ENCODE peak calls at places on chromosomes 3 and 15, in seven cellular contexts. U is transverse colon, Q is HCT116, C is BE2C, T is cardiac muscle cell, F is suprapubic skin, J is uterus. X is an unnamed sample. For H3K27me3, the result is how much of the 10 kb centered on the place peaks cover.

GRCh38 chr3:106305882-106306445 is 437.2 kb upstream of the CBLB start:
- DNase-seq in T (peak), C (no peak), U (no peak), F (no peak), Q (no peak), J (no peak), X (no peak)

GRCh38 chr3:130374908-130375307 is 29.4 kb downstream of the COL6A5 start:
- DNase-seq in Q (no peak), C (no peak), U (no peak), T (no peak), J (no peak), F (no peak), X (no peak)

GRCh38 chr3:50260027-50260941 is 8.7 kb upstream of the SEMA3B start:
- DNase-seq in T (peak), C (peak), U (peak), Q (no peak), F (peak), J (peak), X (no peak)

GRCh38 chr3:8474991-8475390 is 26.6 kb upstream of the LMCD1 start:
- DNase-seq in U (no peak), T (no peak), J (no peak), C (no peak), F (no peak), Q (no peak), X (no peak)

GRCh38 chr3:144763878-144764454 is 792.3 kb downstream of the DIPK2A start:
- DNase-seq in F (no peak), Q (no peak), J (no peak), T (no peak), C (no peak), U (no peak), X (no peak)

GRCh38 chr3:155744626-155745324 is at the start of gene PLCH1:
- DNase-seq in Q (peak), T (peak), C (peak), J (peak), F (peak), U (peak), X (no peak)

GRCh38 chr3:172065967-172066762 is 26.8 kb downstream of the FNDC3B start:
- DNase-seq in C (no peak), T (peak), J (no peak), F (no peak), U (no peak), Q (no peak), X (peak)

GRCh38 chr3:189100866-189101265 is 70.9 kb upstream of the TPRG1 start:
- DNase-seq in U (no peak), J (no peak), T (no peak), Q (no peak), F (no peak), C (no peak), X (no peak)

GRCh38 chr15:47750030-47750739 is 32.9 kb downstream of the SEMA6D start:
- DNase-seq in Q (no peak), U (no peak), J (no peak), F (no peak), C (no peak), T (peak), X (peak)

GRCh38 chr15:40306908-40307307 is 827 bp downstream of the PLCB2 start:
- DNase-seq in C (no peak), Q (no peak), J (no peak), U (no peak), F (no peak), T (no peak), X (no peak)

GRCh38 chr3:35965908-35966307 is 326.6 kb downstream of the ARPP21 start:
- DNase-seq in Q (no peak), F (no peak), T (peak), C (no peak), J (no peak), U (no peak), X (no peak)

GRCh38 chr3:50192689-50193141 is 1.3 kb downstream of the GNAT1 start:
- DNase-seq in U (peak), C (peak), Q (peak), T (peak), J (peak), F (no peak), X (no peak)

GRCh38 chr15:69666441-69666882 is 213.8 kb downstream of the RPLP1 start:
- DNase-seq in C (no peak), J (no peak), F (no peak), T (peak), Q (no peak), U (peak), X (no peak)

GRCh38 chr3:89434621-89435380 is 327.4 kb downstream of the EPHA3 start:
- DNase-seq in F (no peak), U (no peak), T (peak), J (no peak), Q (no peak), C (no peak), X (no peak)

GRCh38 chr3:142165194-142165593 is 15.8 kb upstream of the TFDP2 start:
- DNase-seq in U (no peak), F (no peak), Q (no peak), T (no peak), J (no peak), C (no peak), X (no peak)

GRCh38 chr3:181250714-181251113 is 261.2 kb upstream of the DNAJC19 start:
- DNase-seq in U (no peak), J (no peak), F (no peak), T (no peak), Q (no peak), C (no peak), X (no peak)

GRCh38 chr15:69466733-69467132 is 14.1 kb downstream of the RPLP1 start:
- DNase-seq in C (no peak), J (no peak), F (no peak), Q (no peak), T (no peak), U (no peak), X (no peak)

GRCh38 chr3:105526349-105527111 is 159.8 kb downstream of the ALCAM start:
- DNase-seq in U (no peak), F (no peak), J (no peak), T (no peak), Q (no peak), C (no peak), X (no peak)

GRCh38 chr3:18135083-18135814 is 289.9 kb downstream of the SATB1 start:
- DNase-seq in F (no peak), J (no peak), C (no peak), T (peak), Q (no peak), U (no peak), X (no peak)

GRCh38 chr15:57890351-57890750 is 175.2 kb downstream of the ALDH1A2 start:
- DNase-seq in F (no peak), T (peak), Q (no peak), U (no peak), C (no peak), J (no peak), X (no peak)

GRCh38 chr3:88188436-88188835 is 38.7 kb downstream of the C3orf38 start:
- DNase-seq in Q (no peak), J (no peak), C (no peak), U (no peak), T (peak), F (no peak), X (no peak)

GRCh38 chr3:152942366-152942765 is 107.4 kb downstream of the P2RY1 start:
- DNase-seq in T (no peak), C (no peak), U (no peak), J (no peak), F (no peak), Q (no peak), X (no peak)

GRCh38 chr15:80183886-80184285 is 31.1 kb downstream of the FAH start:
- DNase-seq in C (no peak), F (no peak), J (no peak), U (no peak), T (no peak), Q (no peak), X (no peak)

GRCh38 chr15:80185152-80185551 is 32.4 kb downstream of the FAH start:
- DNase-seq in Q (no peak), F (no peak), J (no peak), C (no peak), T (no peak), U (no peak), X (no peak)

GRCh38 chr15:80182611-80183210 is 29.9 kb downstream of the FAH start:
- DNase-seq in F (no peak), J (no peak), Q (no peak), C (no peak), U (no peak), T (peak), X (no peak)

GRCh38 chr15:80180986-80181385 is 28.2 kb downstream of the FAH start:
- DNase-seq in Q (no peak), U (no peak), C (no peak), J (no peak), F (no peak), T (no peak), X (no peak)

DNA sequence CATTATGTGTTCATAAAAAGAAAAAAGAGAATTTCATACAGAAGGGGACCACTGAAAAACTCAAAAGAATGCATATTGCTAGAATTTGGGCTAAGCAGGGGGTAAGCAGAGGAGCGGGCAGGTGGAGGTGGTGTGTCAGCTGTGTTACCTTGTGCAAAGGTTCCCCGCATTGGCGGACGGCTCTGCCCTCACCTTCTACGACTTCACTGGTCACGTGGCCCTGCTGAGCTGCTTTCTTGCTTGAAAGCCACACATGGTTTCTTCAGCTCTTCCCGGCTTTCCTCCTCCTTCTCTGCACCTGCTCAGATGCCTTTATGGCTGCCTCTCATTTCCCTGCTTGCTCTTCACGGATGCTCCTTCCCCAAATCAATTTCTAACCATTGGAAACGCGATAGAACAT is 30.5 kb downstream of the FAH start:
- DNase-seq in T (no peak), F (no peak), Q (no peak), J (no peak), C (no peak), U (no peak), X (no peak)
- H3K27me3 ChIP-seq in T (under half), F (under half), Q (under half), J (under half), C (under half), U (under half), X (under half)

GRCh38 chr15:90212221-90213079 is 11.3 kb downstream of the SEMA4B start:
- DNase-seq in F (no peak), C (no peak), T (no peak), U (peak), Q (no peak), J (no peak), X (no peak)
- H3K4me3 ChIP-seq in F (no peak), C (no peak), T (no peak), U (no peak), Q (peak), J (no peak), X (no peak)

GRCh38 chr15:73756947-73757513 is 3.9 kb upstream of the INSYN1 start:
- DNase-seq in U (no peak), F (no peak), J (no peak), Q (no peak), T (no peak), C (no peak), X (no peak)

GRCh38 chr15:73755481-73755880 is 2.3 kb upstream of the INSYN1 start:
- DNase-seq in J (no peak), F (no peak), C (peak), U (no peak), Q (no peak), T (no peak), X (no peak)

GRCh38 chr15:73756390-73756789 is 3.2 kb upstream of the INSYN1 start:
- DNase-seq in T (no peak), J (no peak), C (no peak), F (no peak), U (no peak), Q (no peak), X (no peak)

GRCh38 chr15:73754461-73754860 is 1.3 kb upstream of the INSYN1 start:
- DNase-seq in T (no peak), F (no peak), U (no peak), J (no peak), C (no peak), Q (no peak), X (no peak)

GRCh38 chr15:73755946-73756345 is 2.8 kb upstream of the INSYN1 start:
- DNase-seq in T (no peak), F (no peak), U (no peak), J (no peak), Q (no peak), C (no peak), X (no peak)
- H3K27me3 ChIP-seq in T (under half), F (under half), U (half or more), J (under half), Q (under half), C (under half), X (under half)

GRCh38 chr3:51954713-51955112 is 468 bp upstream of the GPR62 start:
- DNase-seq in C (no peak), J (no peak), T (no peak), Q (no peak), F (no peak), U (no peak), X (no peak)

GRCh38 chr3:51957520-51958205 is 2.5 kb downstream of the GPR62 start:
- DNase-seq in Q (no peak), U (no peak), J (no peak), F (no peak), C (no peak), T (no peak), X (no peak)

GRCh38 chr3:51954120-51954519 is 1.1 kb upstream of the GPR62 start:
- DNase-seq in J (no peak), Q (no peak), F (no peak), U (no peak), C (no peak), T (no peak), X (no peak)

GRCh38 chr3:51955175-51955892 is at the start of gene GPR62:
- DNase-seq in F (no peak), Q (no peak), U (no peak), T (no peak), J (no peak), C (no peak), X (no peak)

GRCh38 chr3:51955893-51956770 is 951 bp downstream of the GPR62 start:
- DNase-seq in Q (no peak), J (peak), U (peak), T (peak), F (no peak), C (no peak), X (no peak)
- H3K4me3 ChIP-seq in Q (no peak), J (no peak), U (peak), T (no peak), F (peak), C (no peak), X (peak)

GRCh38 chr3:25460751-25461150 is 32.7 kb downstream of the RARB start:
- DNase-seq in U (no peak), J (no peak), C (no peak), T (peak), Q (no peak), F (no peak), X (no peak)
- H3K27me3 ChIP-seq in U (under half), J (under half), C (under half), T (under half), Q (under half), F (under half), X (under half)